ENCODE peak calls at places on chromosomes 13 and 19, in six cellular contexts. U is DMS 273 treated with DMSO at 0.1 percent for 48 hours; F is tibial artery; D is GM03348; W is osteoblast; R is CD4-positive, CD25-positive, alpha-beta regulatory T cell. V is an unnamed sample.

GRCh38 chr13:29654807-29655547 is 59.5 kb upstream of the SLC7A1 start:
- DNase-seq in U (no peak), D (peak), W (peak), F (no peak), R (no peak), V (peak)

GRCh38 chr19:33667141-33667540 is 45.4 kb downstream of the CHST8 start:
- DNase-seq in D (no peak), F (no peak), W (no peak), U (no peak), R (no peak), V (no peak)

GRCh38 chr13:98476538-98476966 is 100.4 kb downstream of the STK24 start:
- DNase-seq in U (no peak), R (peak), F (peak), D (peak), W (peak), V (peak)

GRCh38 chr13:24834902-24835510 is 71.0 kb downstream of the RNF17 start:
- DNase-seq in F (no peak), R (no peak), U (no peak), W (no peak), D (no peak), V (no peak)

GRCh38 chr13:99617474-99618255 is 116.4 kb downstream of the TM9SF2 start:
- DNase-seq in R (no peak), W (no peak), F (peak), D (peak), U (no peak), V (peak)

GRCh38 chr19:581399-582111 is 8.1 kb upstream of the HCN2 start:
- DNase-seq in W (no peak), D (no peak), R (no peak), U (no peak), F (no peak), V (no peak)

GRCh38 chr19:16319466-16319865 is 5.2 kb upstream of the KLF2 start:
- DNase-seq in W (peak), F (no peak), U (no peak), D (no peak), R (no peak), V (no peak)

GRCh38 chr13:110305949-110306339 is 1.0 kb downstream of the COL4A1 start:
- DNase-seq in D (peak), W (no peak), R (no peak), U (no peak), F (no peak), V (no peak)

GRCh38 chr19:10478476-10478875 is 24.7 kb downstream of the KEAP1 start:
- DNase-seq in W (peak), U (no peak), D (no peak), F (no peak), R (no peak), V (no peak)

GRCh38 chr13:97659602-97660001 is 225.6 kb downstream of the RAP2A start:
- DNase-seq in F (no peak), U (no peak), R (no peak), D (peak), W (no peak), V (no peak)

GRCh38 chr13:42946927-42947326 is 45.1 kb downstream of the EPSTI1 start:
- DNase-seq in U (no peak), W (peak), D (peak), F (no peak), R (no peak), V (no peak)

GRCh38 chr13:23688336-23688735 is 118.1 kb downstream of the TNFRSF19 start:
- DNase-seq in D (no peak), W (no peak), U (no peak), R (no peak), F (no peak), V (no peak)

GRCh38 chr13:90400372-90400771 is 947.1 kb upstream of the MIR17HG start:
- DNase-seq in F (no peak), W (no peak), D (no peak), U (no peak), R (no peak), V (no peak)

GRCh38 chr19:23436318-23436717 is 41.0 kb upstream of the ZNF91 start:
- DNase-seq in D (no peak), U (no peak), W (no peak), R (no peak), F (no peak), V (no peak)

GRCh38 chr19:41792513-41793413 is 3.6 kb upstream of the CEACAM3 start:
- DNase-seq in U (no peak), R (peak), F (no peak), D (peak), W (no peak), V (peak)

GRCh38 chr13:38980628-38981078 is 10.0 kb downstream of the STOML3 start:
- DNase-seq in D (no peak), W (no peak), U (no peak), F (no peak), R (no peak), V (no peak)

GRCh38 chr19:41795031-41795461 is 1.3 kb upstream of the CEACAM3 start:
- DNase-seq in F (peak), U (peak), D (peak), W (no peak), R (peak), V (peak)

GRCh38 chr13:45328661-45329105 is 12.3 kb downstream of the TPT1 start:
- DNase-seq in D (peak), U (no peak), F (no peak), R (no peak), W (peak), V (no peak)

GRCh38 chr19:27746691-27747380 is 1466.1 kb downstream of the UQCRFS1 start:
- DNase-seq in W (peak), R (no peak), D (peak), U (no peak), F (peak), V (peak)

GRCh38 chr13:70310720-70311119 is 202.5 kb upstream of the KLHL1 start:
- DNase-seq in R (no peak), D (no peak), W (no peak), F (no peak), U (peak), V (no peak)

GRCh38 chr19:23991170-23991569 is 76.5 kb downstream of the ZNF726 start:
- DNase-seq in F (no peak), U (no peak), D (no peak), R (no peak), W (no peak), V (no peak)

GRCh38 chr13:110034031-110034430 is 247.6 kb upstream of the IRS2 start:
- DNase-seq in R (no peak), W (no peak), F (no peak), U (no peak), D (no peak), V (no peak)

GRCh38 chr13:95607363-95607762 is 37.1 kb downstream of the DZIP1 start:
- DNase-seq in W (no peak), D (no peak), F (no peak), R (no peak), U (no peak), V (peak)

GRCh38 chr19:51777570-51778460 is 16.8 kb downstream of the FPR2 start:
- DNase-seq in U (peak), W (no peak), D (peak), F (peak), R (no peak), V (peak)

GRCh38 chr19:5997371-5997770 is 19.4 kb upstream of the RANBP3 start:
- DNase-seq in F (no peak), D (no peak), U (no peak), W (peak), R (no peak), V (no peak)

GRCh38 chr13:50126378-50127016 is 111.3 kb downstream of the KCNRG start:
- DNase-seq in D (no peak), F (no peak), R (no peak), U (no peak), W (peak), V (peak)

GRCh38 chr13:19991531-19991930 is 33.0 kb downstream of the ZMYM2 start:
- DNase-seq in F (no peak), W (no peak), R (no peak), D (no peak), U (no peak), V (no peak)

GRCh38 chr13:110307697-110308376 is 753 bp downstream of the COL4A2 start:
- DNase-seq in D (peak), U (no peak), R (no peak), W (peak), F (no peak), V (no peak)

GRCh38 chr13:107210216-107211010 is 642.5 kb upstream of the ARGLU1 start:
- DNase-seq in U (no peak), D (peak), R (no peak), W (no peak), F (no peak), V (no peak)

GRCh38 chr19:45569619-45570421 is 14.8 kb downstream of the OPA3 start:
- DNase-seq in U (no peak), D (peak), F (no peak), W (no peak), R (peak), V (peak)

GRCh38 chr13:23321534-23322241 is 111.8 kb downstream of the SACS start:
- DNase-seq in D (peak), U (no peak), R (no peak), F (peak), W (peak), V (peak)

GRCh38 chr19:16351133-16351809 is 26.6 kb downstream of the KLF2 start:
- DNase-seq in F (no peak), U (no peak), D (peak), W (peak), R (no peak), V (peak)

GRCh38 chr13:46620029-46620428 is 67.1 kb downstream of the LRCH1 start:
- DNase-seq in W (no peak), D (no peak), U (no peak), F (no peak), R (no peak), V (no peak)

V was measured in MG63.